ENCODE peak calls at places on chromosomes 13 and 19, in ten cellular contexts. A, L, X, H, M, O, R, E, C and I are unnamed samples.
A peak's percentile ranks its signal among the peaks of the same experiment; 100 is the strongest.

GRCh38 chr13:57820924-57821323 is 189.4 kb downstream of the PCDH17 start:
- DNase-seq in L (no peak), C (no peak), O (no peak), X (no peak), M (no peak), R (no peak), H (no peak), A (no peak), E (no peak), I (no peak)

GRCh38 chr13:71624641-71625040 is 242.4 kb downstream of the DACH1 start:
- DNase-seq in E (no peak), R (no peak), H (no peak), A (no peak), M (no peak), C (no peak), X (no peak), O (peak; percentile 35), L (no peak), I (no peak)

GRCh38 chr13:46855664-46856063 is 41.2 kb downstream of the HTR2A start:
- DNase-seq in L (no peak), H (no peak), A (no peak), C (no peak), O (no peak), R (no peak), X (no peak), M (no peak), E (no peak), I (no peak)

GRCh38 chr13:65856464-65856863 is 1373.7 kb downstream of the PCDH9 start:
- DNase-seq in O (no peak), H (peak; percentile 23), M (no peak), X (peak; percentile 82), R (no peak), A (no peak), E (no peak), C (no peak), L (peak; percentile 80), I (peak; percentile 52)

GRCh38 chr13:84500016-84500415 is 617.7 kb upstream of the SLITRK1 start:
- DNase-seq in H (no peak), M (no peak), O (no peak), R (no peak), X (peak; percentile 14), A (no peak), L (peak; percentile 9), C (no peak), E (no peak), I (peak; percentile 57)

GRCh38 chr19:55238030-55238429 is 9.5 kb upstream of the TMEM86B start:
- DNase-seq in M (no peak), R (no peak), H (no peak), E (no peak), A (no peak), O (no peak), X (no peak), L (no peak), C (no peak), I (no peak)

GRCh38 chr13:112346173-112346898 is 29.8 kb upstream of the SPACA7 start:
- DNase-seq in H (no peak), X (no peak), E (peak; percentile 18), M (no peak), R (no peak), A (no peak), C (no peak), O (peak; percentile 68), L (no peak), I (no peak)

GRCh38 chr13:43805071-43805468 is 18.3 kb upstream of the ENOX1 start:
- DNase-seq in E (no peak), O (no peak), L (peak; percentile 96), A (peak; percentile 59), X (peak; percentile 94), C (no peak), R (peak; percentile 99), H (peak; percentile 54), M (peak; percentile 55), I (peak; percentile 82)

GRCh38 chr19:41224632-41225031 is 5.6 kb downstream of the AXL start:
- DNase-seq in H (no peak), C (no peak), M (no peak), E (no peak), O (no peak), A (no peak), L (no peak), R (no peak), X (no peak), I (no peak)

GRCh38 chr19:28523619-28524018 is 689.3 kb downstream of the UQCRFS1 start:
- DNase-seq in H (no peak), X (no peak), M (no peak), O (no peak), R (no peak), A (no peak), E (no peak), L (no peak), C (no peak), I (no peak)

GRCh38 chr13:40115456-40115855 is 460.0 kb downstream of the COG6 start:
- DNase-seq in R (no peak), A (no peak), L (no peak), H (no peak), X (peak; percentile 72), M (no peak), C (no peak), E (no peak), O (no peak), I (peak; percentile 38)

GRCh38 chr13:27573265-27573664 is 47.1 kb downstream of the LNX2 start:
- DNase-seq in R (peak; percentile 76), C (no peak), O (no peak), M (no peak), A (no peak), L (peak; percentile 75), X (peak; percentile 65), E (no peak), H (peak; percentile 15), I (no peak)

GRCh38 chr13:29936051-29936813 is 85.8 kb upstream of the UBL3 start:
- DNase-seq in X (no peak), A (no peak), L (no peak), O (no peak), M (no peak), R (no peak), E (no peak), C (no peak), H (no peak), I (no peak)

GRCh38 chr19:43450545-43450997 is 14.8 kb downstream of the LYPD3 start:
- DNase-seq in E (no peak), L (peak; percentile 79), M (no peak), C (no peak), R (peak; percentile 80), O (no peak), H (no peak), X (peak; percentile 81), A (no peak), I (peak; percentile 83)

GRCh38 chr19:8526345-8527062 is 12.5 kb upstream of the ZNF414 start:
- DNase-seq in H (peak; percentile 78), X (peak; percentile 93), C (peak; percentile 91), E (peak; percentile 94), O (peak; percentile 96), R (peak; percentile 81), M (peak; percentile 67), L (peak; percentile 88), A (peak; percentile 86), I (peak; percentile 89)

GRCh38 chr19:29098863-29099481 is 114.0 kb downstream of the UQCRFS1 start:
- DNase-seq in X (peak; percentile 4), A (peak; percentile 22), H (peak; percentile 7), M (peak; percentile 23), L (peak; percentile 77), C (peak; percentile 72), E (peak; percentile 33), O (no peak), R (peak; percentile 35), I (peak; percentile 97)

GRCh38 chr19:49347835-49348234 is 12.6 kb downstream of the CD37 start:
- DNase-seq in H (no peak), C (no peak), O (peak; percentile 72), A (peak; percentile 71), E (peak; percentile 49), L (peak; percentile 82), M (peak; percentile 81), R (peak; percentile 67), X (peak; percentile 85), I (peak; percentile 71)
- TF ChIP-seq CTCF in H (peak; percentile 35), C (no peak), O (peak; percentile 31), A (peak; percentile 12), E (no peak), L (peak; percentile 29), M (no peak), R (no peak), X (peak; percentile 50), I (peak; percentile 30)

GRCh38 chr13:69654392-69654791 is 453.2 kb upstream of the ATXN8OS start:
- DNase-seq in X (no peak), E (no peak), O (no peak), A (no peak), R (no peak), L (no peak), C (no peak), H (no peak), M (no peak), I (no peak)

GRCh38 chr13:69657676-69658075 is 449.9 kb upstream of the ATXN8OS start:
- DNase-seq in L (no peak), X (no peak), O (no peak), R (no peak), H (no peak), M (no peak), C (no peak), E (no peak), A (no peak), I (no peak)

GRCh38 chr13:69660155-69660554 is 447.5 kb upstream of the ATXN8OS start:
- DNase-seq in H (no peak), O (no peak), R (no peak), X (no peak), M (no peak), C (no peak), E (no peak), A (no peak), L (no peak), I (no peak)
- H3K4me3 ChIP-seq in H (no peak overlapping the region), O (no peak overlapping the region), R (no peak overlapping the region), X (no peak overlapping the region), M (no peak overlapping the region), C (no peak overlapping the region), E (no peak overlapping the region), A (no peak overlapping the region), L (no peak overlapping the region), I (no peak overlapping the region)

DNA sequence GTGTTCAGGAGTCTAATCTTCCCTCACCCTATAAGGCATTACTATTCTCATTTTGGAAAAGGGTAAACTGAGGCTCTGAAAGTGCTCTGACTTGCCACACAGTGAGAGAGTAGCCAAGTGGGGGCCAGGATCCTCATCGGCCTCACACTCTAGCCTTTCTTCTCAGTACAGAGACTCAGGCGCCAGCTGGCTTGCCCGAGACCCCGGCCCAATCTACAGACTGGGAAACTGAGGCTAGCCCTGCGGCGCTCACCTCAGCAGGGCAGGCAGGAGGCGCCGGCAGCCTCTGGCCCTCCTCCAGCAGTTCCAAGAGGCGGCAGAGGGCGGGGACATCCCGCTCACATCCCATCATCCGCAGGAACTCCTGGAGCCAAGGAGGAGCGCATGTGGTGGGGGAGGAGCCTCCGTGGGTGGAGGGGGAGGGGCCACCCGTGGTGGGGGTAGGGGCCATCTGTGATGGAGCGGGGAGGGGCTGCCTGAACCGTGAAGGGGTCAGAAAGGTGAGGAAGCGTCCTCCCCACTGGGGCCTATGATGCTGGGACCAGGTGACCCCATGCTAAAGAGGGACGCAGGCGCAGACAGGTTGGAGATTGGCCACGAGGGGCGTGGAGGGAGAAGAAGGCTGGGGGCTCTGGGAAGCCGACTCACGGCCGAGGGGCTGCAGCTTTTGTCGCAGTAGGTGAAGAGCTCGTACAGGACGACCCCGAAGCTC is 8.7 kb upstream of the INSL3 start:
- DNase-seq in L (peak; percentile 8), R (no peak), M (peak; percentile 87), E (peak; percentile 34), O (peak; percentile 89), H (no peak), X (peak; percentile 33), C (no peak), A (peak; percentile 45), I (peak; percentile 22)
- TF ChIP-seq CTCF in L (no peak), R (no peak), M (no peak), E (no peak), O (peak; percentile 13), H (no peak), X (no peak), C (no peak), A (no peak), I (no peak)

GRCh38 chr19:1283917-1284292 is 1.8 kb upstream of the EFNA2 start:
- DNase-seq in C (no peak), A (no peak), E (no peak), X (no peak), H (no peak), M (no peak), R (no peak), O (no peak), L (no peak), I (no peak)
- H3K4me3 ChIP-seq in C (no peak overlapping the region), A (no peak overlapping the region), E (no peak overlapping the region), X (no peak overlapping the region), H (no peak overlapping the region), M (no peak overlapping the region), R (no peak overlapping the region), O (no peak overlapping the region), L (no peak overlapping the region), I (no peak overlapping the region)